ENCODE peak calls at places on chromosomes 11 and 22, in five cellular contexts. J is body of pancreas; P is uterus; G is CD4-positive, CD25-positive, alpha-beta regulatory T cell; K is IMR-90. W is an unnamed sample.

GRCh38 chr11:16773981-16774710 is 35.7 kb downstream of the C11orf58 start:
- DNase-seq in J (no peak), P (no peak), G (no peak), K (no peak), W (no peak)

GRCh38 chr11:368414-369335 is 624 bp upstream of the B4GALNT4 start:
- DNase-seq in J (peak; percentile 32), P (no peak), G (no peak), K (peak; percentile 18), W (no peak)

GRCh38 chr11:99271527-99271926 is 250.8 kb downstream of the CNTN5 start:
- DNase-seq in J (no peak), P (no peak), G (no peak), K (no peak), W (no peak)

GRCh38 chr11:128804481-128804880 is 62.6 kb downstream of the KCNJ1 start:
- DNase-seq in J (no peak), P (no peak), G (no peak), K (peak; percentile 83), W (no peak)

GRCh38 chr11:65719887-65720236 is 736 bp downstream of the RNASEH2C start:
- DNase-seq in J (no peak), P (peak; percentile 36), G (no peak), K (peak; percentile 36), W (no peak)

GRCh38 chr11:118194835-118195627 is 18.6 kb upstream of the SCN2B start:
- DNase-seq in J (peak; percentile 95), P (peak; percentile 90), G (no peak), K (peak; percentile 64), W (peak; percentile 37)

GRCh38 chr11:109027851-109028250 is 363.0 kb downstream of the DDX10 start:
- DNase-seq in J (no peak), P (no peak), G (no peak), K (no peak), W (no peak)

GRCh38 chr11:28257761-28258160 is 149.6 kb downstream of the METTL15 start:
- DNase-seq in J (no peak), P (no peak), G (no peak), K (peak; percentile 42), W (no peak)

GRCh38 chr22:44337658-44338004 is 24.9 kb upstream of the SHISAL1 start:
- DNase-seq in J (no peak), P (peak; percentile 90), G (no peak), K (peak; percentile 75), W (no peak)

GRCh38 chr11:118789501-118790356 is 1.2 kb downstream of the DDX6 start:
- DNase-seq in J (peak; percentile 25), P (no peak), G (peak; percentile 36), K (no peak), W (peak; percentile 28)

GRCh38 chr11:126411971-126412381 is 56.5 kb downstream of the ST3GAL4 start:
- DNase-seq in J (no peak), P (no peak), G (no peak), K (no peak), W (no peak)

GRCh38 chr22:50621491-50621880 is 6.5 kb downstream of the ARSA start:
- DNase-seq in J (no peak), P (no peak), G (peak; percentile 33), K (no peak), W (no peak)

GRCh38 chr11:114080219-114080618 is 20.7 kb downstream of the ZBTB16 start:
- DNase-seq in J (peak; percentile 60), P (no peak), G (no peak), K (no peak), W (no peak)

GRCh38 chr22:30262917-30263741 is 3.5 kb downstream of the OSM start:
- DNase-seq in J (peak; percentile 73), P (peak; percentile 74), G (peak; percentile 74), K (peak; percentile 61), W (no peak)

GRCh38 chr11:122780296-122780949 is 57.9 kb upstream of the CRTAM start:
- DNase-seq in J (no peak), P (no peak), G (no peak), K (no peak), W (no peak)

GRCh38 chr22:50268655-50269113 is 1.5 kb downstream of the MAPK11 start:
- DNase-seq in J (peak; percentile 84), P (no peak), G (no peak), K (no peak), W (no peak)

GRCh38 chr22:20982563-20982882 is 426 bp downstream of the LZTR1 start:
- DNase-seq in J (no peak), P (no peak), G (no peak), K (no peak), W (no peak)
- H3K27ac ChIP-seq in J (peak overlapping the region; percentile 91), P (peak overlapping the region; percentile 92), G (peak overlapping the region; percentile 75), K (peak overlapping the region; percentile 75), W (peak overlapping the region; percentile 72)

DNA sequence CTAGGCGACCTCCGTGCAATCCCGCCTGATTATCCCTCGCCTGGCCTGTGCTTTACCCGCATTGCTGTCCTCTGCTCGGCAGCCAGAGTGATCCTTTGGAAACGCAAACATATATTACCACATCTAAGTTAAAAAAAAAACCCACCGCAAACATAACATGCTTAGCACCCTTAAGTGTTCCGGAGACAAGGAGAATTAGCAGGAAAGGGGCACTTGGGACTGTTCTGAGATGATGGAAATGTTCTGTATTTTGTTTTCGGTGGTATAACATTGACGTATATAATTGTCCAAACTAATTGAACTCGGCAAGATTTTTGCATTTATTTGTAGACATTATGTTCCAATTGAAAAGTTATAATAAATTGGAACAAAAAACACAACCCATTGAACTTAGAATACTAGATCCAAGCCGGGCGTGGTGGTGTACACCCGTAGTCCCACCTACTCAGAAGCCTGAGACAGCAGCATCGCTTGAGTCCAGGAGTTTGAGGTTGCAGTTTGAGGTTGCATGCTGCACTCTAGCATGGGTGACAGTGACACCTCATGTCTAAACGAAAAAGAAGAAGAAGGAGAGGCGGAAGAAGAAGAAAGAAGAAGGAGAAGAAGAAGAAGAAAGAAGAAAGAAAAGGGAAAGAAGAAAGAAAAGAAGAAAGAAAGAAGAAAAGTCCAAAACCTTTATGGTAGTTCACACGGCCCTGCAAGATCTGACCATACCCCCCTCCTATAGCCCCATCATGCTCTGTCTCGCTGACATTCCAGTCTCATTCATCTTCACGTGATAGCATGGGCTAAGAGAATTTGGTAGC is 604 bp upstream of the POLR3H start:
- DNase-seq in J (no peak), P (no peak), G (no peak), K (no peak), W (peak; percentile 37)
- H3K27ac ChIP-seq in J (peak overlapping the region; percentile 85), P (peak overlapping the region; percentile 90), G (peak overlapping the region; percentile 70), K (peak overlapping the region; percentile 5), W (peak overlapping the region; percentile 94)

DNA sequence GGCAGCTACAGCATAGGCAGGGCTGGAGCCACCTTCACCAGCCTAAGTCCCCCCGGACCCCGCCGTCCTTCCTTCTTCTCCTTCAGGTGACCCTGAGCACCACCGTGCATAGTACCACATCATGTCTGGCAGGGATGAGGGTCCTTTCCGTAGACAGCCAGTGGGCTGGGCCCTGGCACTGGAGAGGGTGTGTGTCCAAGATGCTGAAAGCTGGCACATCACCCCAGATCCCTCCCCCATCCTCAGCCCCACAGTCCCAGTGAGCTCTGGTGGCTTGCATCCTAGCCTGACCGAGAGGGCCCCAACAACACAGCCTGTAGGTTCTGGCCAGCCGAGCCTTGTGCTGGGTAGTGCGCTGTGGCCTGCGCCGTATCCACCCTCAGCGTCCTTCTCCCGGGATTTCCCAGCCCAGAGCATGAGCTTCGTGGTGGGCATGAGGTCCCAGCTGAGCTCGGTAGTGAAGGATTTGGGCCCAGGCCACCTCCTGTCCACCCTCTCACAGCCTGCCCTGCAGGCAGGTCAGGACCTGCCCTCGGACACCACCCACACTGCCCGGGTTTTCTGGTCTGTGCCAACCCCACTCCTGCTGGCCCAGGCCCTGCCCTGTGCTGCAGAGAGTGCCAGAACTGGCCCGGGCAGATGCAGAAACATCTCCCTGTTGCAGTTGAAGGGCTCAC is 1124.3 kb downstream of the BRD1 start:
- DNase-seq in J (no peak), P (no peak), G (no peak), K (no peak), W (no peak)
- H3K27ac ChIP-seq in J (peak overlapping the region; percentile 80), P (no peak overlapping the region), G (no peak overlapping the region), K (no peak overlapping the region), W (peak overlapping the region; percentile 41)

DNA sequence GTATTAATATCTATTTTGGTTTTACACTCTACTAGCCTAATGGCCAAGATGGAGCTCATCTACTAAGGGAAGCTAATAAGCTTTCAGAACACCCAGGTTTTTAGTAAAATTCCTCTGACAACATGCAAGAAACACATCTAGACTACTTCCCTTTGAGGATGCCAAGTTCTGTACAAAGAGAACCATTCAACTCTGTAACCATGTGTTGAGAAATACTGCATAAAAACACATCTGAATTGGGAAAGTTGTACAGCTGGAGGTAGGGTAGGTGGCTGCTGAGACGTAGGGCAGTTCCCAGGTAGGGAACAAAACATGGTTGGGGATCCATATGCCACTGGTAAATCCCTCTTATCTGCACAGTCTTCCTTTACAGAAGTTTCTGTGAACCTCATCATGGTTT is 66.2 kb downstream of the SC5D start:
- DNase-seq in J (no peak), P (no peak), G (no peak), K (no peak), W (no peak)
- H3K27ac ChIP-seq in J (peak overlapping the region; percentile 86), P (no peak overlapping the region), G (no peak overlapping the region), K (no peak overlapping the region), W (no peak overlapping the region)

GRCh38 chr22:23205330-23205729 is 25.0 kb downstream of the BCR start:
- DNase-seq in J (no peak), P (no peak), G (no peak), K (no peak), W (no peak)
- H3K27ac ChIP-seq in J (peak overlapping the region; percentile 69), P (peak overlapping the region; percentile 24), G (no peak overlapping the region), K (no peak overlapping the region), W (peak overlapping the region; percentile 74)

DNA sequence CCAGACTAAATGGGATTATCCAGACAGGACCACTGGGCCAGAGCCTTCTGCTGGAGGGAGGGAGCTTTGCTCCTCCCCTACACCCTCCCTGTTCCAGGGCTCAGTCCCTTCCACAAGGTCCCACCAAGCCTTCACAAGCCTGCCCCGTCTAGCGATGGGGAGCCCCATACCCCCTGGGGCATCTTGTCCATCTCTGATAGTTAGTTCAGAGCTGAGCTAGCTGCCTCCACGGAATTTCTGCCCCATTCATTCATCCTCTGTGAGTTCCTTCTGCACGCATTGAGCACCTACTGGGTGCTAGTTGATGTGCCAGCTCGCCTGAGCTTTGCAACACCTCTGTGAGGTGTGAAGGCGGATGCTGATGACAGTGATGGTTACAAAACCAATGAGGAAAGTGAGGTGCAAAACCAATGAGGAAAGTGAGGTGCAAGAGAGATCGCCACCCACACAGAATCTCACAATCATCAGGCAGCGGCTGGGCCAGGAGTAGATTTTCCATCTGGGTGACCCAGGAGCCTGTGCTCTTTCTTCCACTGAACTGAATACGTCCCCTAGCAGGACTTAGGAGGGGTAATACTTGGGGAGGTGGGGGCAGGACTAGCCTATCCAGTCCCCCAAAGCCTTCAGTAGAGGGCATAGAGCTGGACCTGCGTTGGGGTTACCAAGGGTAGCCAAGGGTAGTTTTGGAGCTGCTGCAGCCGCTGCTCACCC is 21.5 kb upstream of the CBX7 start:
- DNase-seq in J (no peak), P (no peak), G (no peak), K (no peak), W (no peak)
- H3K27ac ChIP-seq in J (peak overlapping the region; percentile 81), P (peak overlapping the region; percentile 81), G (peak overlapping the region; percentile 86), K (peak overlapping the region; percentile 91), W (peak overlapping the region; percentile 62)

W was measured in caudate nucleus.